ENCODE peak calls at places on chromosomes 1 and 21, in six cellular contexts. One of them, this sample, is unnamed.

GRCh38 chr1:232319106-232319505 is 310.8 kb downstream of the SIPA1L2 start:
- DNase-seq in cardiac septum: peak
- DNase-seq in nucleus accumbens: no peak
- DNase-seq in activated CD8-positive, alpha-beta memory T cell treated with anti-CD3 and anti-CD28 coated beads, Interleukin-2, amount 50 U/mL, for 48 hours: no peak
- DNase-seq in activated CD4-positive, alpha-beta T cell treated with anti-CD3 and anti-CD28 coated beads for 48 hours: no peak
- DNase-seq in SJCRH30: no peak
- DNase-seq in this sample: no peak

GRCh38 chr1:88191917-88192316 is 492.2 kb upstream of the PKN2 start:
- DNase-seq in cardiac septum: no peak
- DNase-seq in nucleus accumbens: no peak
- DNase-seq in activated CD8-positive, alpha-beta memory T cell treated with anti-CD3 and anti-CD28 coated beads, Interleukin-2, amount 50 U/mL, for 48 hours: no peak
- DNase-seq in activated CD4-positive, alpha-beta T cell treated with anti-CD3 and anti-CD28 coated beads for 48 hours: no peak
- DNase-seq in SJCRH30: no peak
- DNase-seq in this sample: no peak

GRCh38 chr1:83626603-83627002 is 372.3 kb downstream of the TTLL7 start:
- DNase-seq in cardiac septum: no peak
- DNase-seq in nucleus accumbens: no peak
- DNase-seq in activated CD8-positive, alpha-beta memory T cell treated with anti-CD3 and anti-CD28 coated beads, Interleukin-2, amount 50 U/mL, for 48 hours: no peak
- DNase-seq in activated CD4-positive, alpha-beta T cell treated with anti-CD3 and anti-CD28 coated beads for 48 hours: no peak
- DNase-seq in SJCRH30: peak
- DNase-seq in this sample: no peak

GRCh38 chr1:52952112-52952511 is 25.0 kb downstream of the SCP2 start:
- DNase-seq in cardiac septum: no peak
- DNase-seq in nucleus accumbens: no peak
- DNase-seq in activated CD8-positive, alpha-beta memory T cell treated with anti-CD3 and anti-CD28 coated beads, Interleukin-2, amount 50 U/mL, for 48 hours: no peak
- DNase-seq in activated CD4-positive, alpha-beta T cell treated with anti-CD3 and anti-CD28 coated beads for 48 hours: no peak
- DNase-seq in SJCRH30: no peak
- DNase-seq in this sample: no peak

GRCh38 chr1:150146853-150147542 is 2.7 kb upstream of the PLEKHO1 start:
- DNase-seq in cardiac septum: peak
- DNase-seq in nucleus accumbens: no peak
- DNase-seq in activated CD8-positive, alpha-beta memory T cell treated with anti-CD3 and anti-CD28 coated beads, Interleukin-2, amount 50 U/mL, for 48 hours: no peak
- DNase-seq in activated CD4-positive, alpha-beta T cell treated with anti-CD3 and anti-CD28 coated beads for 48 hours: no peak
- DNase-seq in SJCRH30: no peak
- DNase-seq in this sample: peak

GRCh38 chr1:14783592-14783886 is 185.1 kb downstream of the KAZN start:
- DNase-seq in cardiac septum: no peak
- DNase-seq in nucleus accumbens: no peak
- DNase-seq in activated CD8-positive, alpha-beta memory T cell treated with anti-CD3 and anti-CD28 coated beads, Interleukin-2, amount 50 U/mL, for 48 hours: no peak
- DNase-seq in activated CD4-positive, alpha-beta T cell treated with anti-CD3 and anti-CD28 coated beads for 48 hours: no peak
- DNase-seq in SJCRH30: no peak
- DNase-seq in this sample: no peak

GRCh38 chr1:201946224-201946908 is at the start of gene LMOD1:
- DNase-seq in cardiac septum: peak
- DNase-seq in nucleus accumbens: peak
- DNase-seq in activated CD8-positive, alpha-beta memory T cell treated with anti-CD3 and anti-CD28 coated beads, Interleukin-2, amount 50 U/mL, for 48 hours: no peak
- DNase-seq in activated CD4-positive, alpha-beta T cell treated with anti-CD3 and anti-CD28 coated beads for 48 hours: peak
- DNase-seq in SJCRH30: peak
- DNase-seq in this sample: peak

GRCh38 chr1:26724938-26725337 is 29.1 kb downstream of the ARID1A start:
- DNase-seq in cardiac septum: no peak
- DNase-seq in nucleus accumbens: no peak
- DNase-seq in activated CD8-positive, alpha-beta memory T cell treated with anti-CD3 and anti-CD28 coated beads, Interleukin-2, amount 50 U/mL, for 48 hours: no peak
- DNase-seq in activated CD4-positive, alpha-beta T cell treated with anti-CD3 and anti-CD28 coated beads for 48 hours: no peak
- DNase-seq in SJCRH30: peak
- DNase-seq in this sample: no peak

GRCh38 chr1:203704120-203704519 is 60.9 kb upstream of the LAX1 start:
- DNase-seq in cardiac septum: no peak
- DNase-seq in nucleus accumbens: no peak
- DNase-seq in activated CD8-positive, alpha-beta memory T cell treated with anti-CD3 and anti-CD28 coated beads, Interleukin-2, amount 50 U/mL, for 48 hours: no peak
- DNase-seq in activated CD4-positive, alpha-beta T cell treated with anti-CD3 and anti-CD28 coated beads for 48 hours: no peak
- DNase-seq in SJCRH30: no peak
- DNase-seq in this sample: no peak

GRCh38 chr1:234932506-234932905 is 196.1 kb downstream of the TOMM20 start:
- DNase-seq in cardiac septum: no peak
- DNase-seq in nucleus accumbens: no peak
- DNase-seq in activated CD8-positive, alpha-beta memory T cell treated with anti-CD3 and anti-CD28 coated beads, Interleukin-2, amount 50 U/mL, for 48 hours: peak
- DNase-seq in activated CD4-positive, alpha-beta T cell treated with anti-CD3 and anti-CD28 coated beads for 48 hours: no peak
- DNase-seq in SJCRH30: no peak
- DNase-seq in this sample: no peak

GRCh38 chr1:187691439-187691838 is 862.7 kb downstream of the PLA2G4A start:
- DNase-seq in cardiac septum: no peak
- DNase-seq in nucleus accumbens: no peak
- DNase-seq in activated CD8-positive, alpha-beta memory T cell treated with anti-CD3 and anti-CD28 coated beads, Interleukin-2, amount 50 U/mL, for 48 hours: no peak
- DNase-seq in activated CD4-positive, alpha-beta T cell treated with anti-CD3 and anti-CD28 coated beads for 48 hours: no peak
- DNase-seq in SJCRH30: no peak
- DNase-seq in this sample: no peak

GRCh38 chr1:193519922-193520321 is 333.5 kb upstream of the B3GALT2 start:
- DNase-seq in cardiac septum: no peak
- DNase-seq in nucleus accumbens: no peak
- DNase-seq in activated CD8-positive, alpha-beta memory T cell treated with anti-CD3 and anti-CD28 coated beads, Interleukin-2, amount 50 U/mL, for 48 hours: no peak
- DNase-seq in activated CD4-positive, alpha-beta T cell treated with anti-CD3 and anti-CD28 coated beads for 48 hours: no peak
- DNase-seq in SJCRH30: no peak
- DNase-seq in this sample: no peak

GRCh38 chr21:38712076-38712475 is 93.7 kb upstream of the ETS2 start:
- DNase-seq in cardiac septum: no peak
- DNase-seq in nucleus accumbens: no peak
- DNase-seq in activated CD8-positive, alpha-beta memory T cell treated with anti-CD3 and anti-CD28 coated beads, Interleukin-2, amount 50 U/mL, for 48 hours: no peak
- DNase-seq in activated CD4-positive, alpha-beta T cell treated with anti-CD3 and anti-CD28 coated beads for 48 hours: peak
- DNase-seq in SJCRH30: peak
- DNase-seq in this sample: no peak

GRCh38 chr1:98949166-98949565 is 55.5 kb downstream of the PLPPR5 start:
- DNase-seq in cardiac septum: no peak
- DNase-seq in nucleus accumbens: no peak
- DNase-seq in activated CD8-positive, alpha-beta memory T cell treated with anti-CD3 and anti-CD28 coated beads, Interleukin-2, amount 50 U/mL, for 48 hours: no peak
- DNase-seq in activated CD4-positive, alpha-beta T cell treated with anti-CD3 and anti-CD28 coated beads for 48 hours: no peak
- DNase-seq in SJCRH30: no peak
- DNase-seq in this sample: no peak

GRCh38 chr1:81305997-81306452 is 494.7 kb upstream of the ADGRL2 start:
- DNase-seq in cardiac septum: no peak
- DNase-seq in nucleus accumbens: peak
- DNase-seq in activated CD8-positive, alpha-beta memory T cell treated with anti-CD3 and anti-CD28 coated beads, Interleukin-2, amount 50 U/mL, for 48 hours: no peak
- DNase-seq in activated CD4-positive, alpha-beta T cell treated with anti-CD3 and anti-CD28 coated beads for 48 hours: no peak
- DNase-seq in SJCRH30: peak
- DNase-seq in this sample: no peak

GRCh38 chr1:214445201-214445600 is 106.2 kb downstream of the PTPN14 start:
- DNase-seq in cardiac septum: no peak
- DNase-seq in nucleus accumbens: no peak
- DNase-seq in activated CD8-positive, alpha-beta memory T cell treated with anti-CD3 and anti-CD28 coated beads, Interleukin-2, amount 50 U/mL, for 48 hours: no peak
- DNase-seq in activated CD4-positive, alpha-beta T cell treated with anti-CD3 and anti-CD28 coated beads for 48 hours: no peak
- DNase-seq in SJCRH30: no peak
- DNase-seq in this sample: no peak

GRCh38 chr1:15848929-15849774 is 1.6 kb downstream of the SPEN start:
- DNase-seq in cardiac septum: peak
- DNase-seq in nucleus accumbens: peak
- DNase-seq in activated CD8-positive, alpha-beta memory T cell treated with anti-CD3 and anti-CD28 coated beads, Interleukin-2, amount 50 U/mL, for 48 hours: peak
- DNase-seq in activated CD4-positive, alpha-beta T cell treated with anti-CD3 and anti-CD28 coated beads for 48 hours: peak
- DNase-seq in SJCRH30: peak
- DNase-seq in this sample: peak

GRCh38 chr1:116673935-116674630 is 6.5 kb upstream of the IGSF3 start:
- DNase-seq in cardiac septum: no peak
- DNase-seq in nucleus accumbens: no peak
- DNase-seq in activated CD8-positive, alpha-beta memory T cell treated with anti-CD3 and anti-CD28 coated beads, Interleukin-2, amount 50 U/mL, for 48 hours: no peak
- DNase-seq in activated CD4-positive, alpha-beta T cell treated with anti-CD3 and anti-CD28 coated beads for 48 hours: no peak
- DNase-seq in SJCRH30: no peak
- DNase-seq in this sample: no peak